ENCODE peak calls at places on chromosomes 11 and 22, in four cellular contexts. E is adrenal gland, B is kidney, U is neural progenitor cell. J is an unnamed sample.

GRCh38 chr11:124762624-124763155 is 600 bp upstream of the ESAM start:
- DNase-seq in B (peak), E (no peak), U (peak), J (no peak)

GRCh38 chr11:74773481-74773880 is 24.8 kb downstream of the RNF169 start:
- DNase-seq in E (no peak), B (no peak), U (no peak), J (no peak)

GRCh38 chr11:119389611-119390254 is 8.2 kb upstream of the USP2 start:
- DNase-seq in U (peak), B (no peak), E (no peak), J (peak)

GRCh38 chr11:90434858-90435257 is 212.0 kb upstream of the CHORDC1 start:
- DNase-seq in U (peak), B (no peak), E (no peak), J (peak)

GRCh38 chr11:94549166-94549565 is 5.4 kb downstream of the FUT4 start:
- DNase-seq in U (no peak), E (no peak), B (no peak), J (no peak)

GRCh38 chr22:36079041-36079440 is 50.4 kb upstream of the RBFOX2 start:
- DNase-seq in E (no peak), B (no peak), U (no peak), J (no peak)

GRCh38 chr11:33257897-33258630 is 883 bp downstream of the HIPK3 start:
- DNase-seq in U (peak), E (peak), B (peak), J (peak)

GRCh38 chr22:40196628-40197027 is 18.9 kb downstream of the TNRC6B start:
- DNase-seq in E (peak), U (no peak), B (no peak), J (no peak)

GRCh38 chr22:24310969-24311368 is 40.3 kb downstream of the SPECC1L start:
- DNase-seq in B (no peak), U (no peak), E (no peak), J (no peak)

GRCh38 chr11:21484039-21484438 is 708.8 kb upstream of the ANO5 start:
- DNase-seq in B (no peak), E (no peak), U (no peak), J (no peak)

GRCh38 chr22:42939941-42940653 is 74.9 kb downstream of the PACSIN2 start:
- DNase-seq in U (no peak), B (peak), E (peak), J (peak)

GRCh38 chr11:94708642-94709041 is 59.5 kb upstream of the AMOTL1 start:
- DNase-seq in U (no peak), E (no peak), B (no peak), J (no peak)

GRCh38 chr11:94325681-94326080 is 21.3 kb downstream of the IZUMO1R start:
- DNase-seq in E (no peak), B (no peak), U (peak), J (no peak)

GRCh38 chr22:45335021-45335818 is 25.5 kb downstream of the FAM118A start:
- DNase-seq in U (peak), B (no peak), E (peak), J (no peak)

GRCh38 chr11:69640260-69640994 is 529 bp upstream of the CCND1 start:
- DNase-seq in E (peak), U (peak), B (peak), J (no peak)

GRCh38 chr11:15111215-15111614 is 3.5 kb upstream of the INSC start:
- DNase-seq in E (no peak), U (no peak), B (no peak), J (no peak)

GRCh38 chr11:47269829-47270305 is at the start of gene MADD:
- DNase-seq in B (peak), U (peak), E (peak), J (peak)

GRCh38 chr11:47267858-47268257 is 2.1 kb upstream of the MADD start:
- DNase-seq in B (no peak), U (no peak), E (no peak), J (no peak)

GRCh38 chr11:47268448-47269001 is 1.4 kb upstream of the MADD start:
- DNase-seq in B (peak), U (no peak), E (no peak), J (no peak)

GRCh38 chr11:47270331-47271271 is 668 bp downstream of the MADD start:
- DNase-seq in U (no peak), E (peak), B (no peak), J (peak)

DNA sequence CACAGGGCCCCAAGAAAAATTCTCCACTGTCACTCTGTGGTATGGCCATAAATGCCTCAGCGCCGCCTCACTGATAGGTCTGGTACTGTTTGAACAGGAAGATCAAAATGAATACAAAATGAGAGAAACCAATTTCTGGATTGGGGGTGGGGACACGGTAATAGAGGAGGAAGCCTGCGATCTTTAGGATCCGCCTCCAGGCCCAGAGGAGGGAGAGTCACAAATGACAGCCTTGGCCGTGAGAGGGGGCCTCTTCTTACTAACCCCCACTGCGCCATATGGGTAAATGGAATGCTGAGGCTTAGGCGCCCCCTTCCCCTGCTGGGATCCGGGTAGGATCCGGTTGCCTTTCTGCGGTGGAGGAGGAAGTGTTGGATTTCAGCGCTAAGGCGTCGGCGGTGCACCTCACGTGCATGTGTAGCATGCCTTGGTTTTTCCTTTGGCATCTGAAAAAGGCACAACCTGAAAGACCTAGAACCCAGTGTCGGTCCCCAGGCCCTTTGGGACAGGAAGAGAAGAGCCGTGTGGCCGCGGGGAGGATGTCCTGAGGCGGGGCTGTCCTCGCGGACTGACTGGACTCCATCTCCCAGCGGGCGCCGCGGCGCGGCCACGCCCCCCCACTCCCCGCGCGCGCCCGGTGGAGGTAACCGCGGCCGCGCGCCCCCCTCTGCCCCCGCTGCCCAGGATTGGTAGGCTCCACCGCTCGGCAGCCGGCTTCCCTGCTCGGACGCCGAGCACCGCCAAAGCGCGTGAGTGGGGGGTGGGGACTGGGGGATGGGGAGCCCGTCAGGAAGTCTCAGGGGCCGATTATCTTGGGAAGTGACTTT is 718 bp upstream of the MADD start:
- DNase-seq in B (peak), U (peak), E (peak), J (peak)
- H3K27ac ChIP-seq in B (peak), U (peak), E (peak), J (peak)

DNA sequence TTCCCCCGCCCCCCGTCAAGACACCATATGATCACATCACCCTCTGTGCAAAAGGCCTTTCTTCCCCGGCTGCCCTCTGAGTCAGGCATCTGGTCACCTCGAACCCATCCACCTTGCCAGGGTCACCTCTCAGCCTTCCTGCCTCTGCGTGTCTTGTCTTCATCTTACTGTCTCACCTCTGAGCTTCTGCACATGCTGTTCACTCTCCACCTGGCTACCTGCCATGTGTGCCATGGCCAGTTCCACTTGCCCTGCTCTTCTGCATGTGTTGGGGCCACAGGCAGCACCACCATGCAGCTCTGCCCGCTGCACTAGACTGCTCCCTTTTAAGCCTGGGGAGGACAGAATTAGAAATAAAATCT is 9.8 kb downstream of the ZNF74 start:
- DNase-seq in B (no peak), E (no peak), U (no peak), J (no peak)
- TF ChIP-seq CTCF in B (no peak), E (no peak), U (no peak), J (no peak)

GRCh38 chr22:19224985-19225384 is 46.4 kb upstream of the SLC25A1 start:
- DNase-seq in E (no peak), B (no peak), U (no peak), J (no peak)

GRCh38 chr22:19226428-19226827 is 47.9 kb upstream of the SLC25A1 start:
- DNase-seq in B (no peak), E (no peak), U (no peak), J (no peak)

GRCh38 chr22:19223617-19224016 is 45.1 kb upstream of the SLC25A1 start:
- DNase-seq in E (no peak), B (no peak), U (no peak), J (no peak)

GRCh38 chr22:19224557-19224956 is 46.0 kb upstream of the SLC25A1 start:
- DNase-seq in B (no peak), U (no peak), E (no peak), J (no peak)

GRCh38 chr22:19225560-19225959 is 47.0 kb upstream of the SLC25A1 start:
- DNase-seq in B (no peak), U (no peak), E (no peak), J (no peak)
- H3K4me3 ChIP-seq in B (no peak), U (no peak), E (no peak), J (no peak)

GRCh38 chr11:794766-795637 is 3.1 kb downstream of the SLC25A22 start:
- DNase-seq in E (no peak), U (no peak), B (no peak), J (peak)
- H3K27ac ChIP-seq in E (no peak), U (no peak), B (no peak), J (peak)

DNA sequence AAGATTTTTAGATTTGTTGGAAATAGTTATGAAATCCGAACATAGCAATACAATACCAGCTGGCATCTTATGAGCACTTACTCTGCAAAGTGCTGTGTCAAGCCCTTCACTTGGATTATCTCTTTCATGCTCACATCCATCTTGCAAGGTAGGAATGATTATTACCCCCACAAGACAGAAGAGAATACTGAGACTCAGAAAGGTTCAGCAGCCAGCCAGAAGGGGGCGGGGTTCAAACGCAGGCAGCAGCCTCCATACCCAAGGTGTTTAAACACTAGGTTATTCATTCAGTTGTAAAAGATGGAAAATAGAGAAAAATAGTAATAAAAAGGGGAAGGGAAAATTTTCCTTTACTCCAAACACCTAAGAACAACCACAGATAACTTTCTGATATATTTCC is 158.5 kb downstream of the CCDC34 start:
- DNase-seq in B (no peak), E (no peak), U (no peak), J (peak)
- TF ChIP-seq CTCF in B (peak), E (no peak), U (peak), J (peak)

DNA sequence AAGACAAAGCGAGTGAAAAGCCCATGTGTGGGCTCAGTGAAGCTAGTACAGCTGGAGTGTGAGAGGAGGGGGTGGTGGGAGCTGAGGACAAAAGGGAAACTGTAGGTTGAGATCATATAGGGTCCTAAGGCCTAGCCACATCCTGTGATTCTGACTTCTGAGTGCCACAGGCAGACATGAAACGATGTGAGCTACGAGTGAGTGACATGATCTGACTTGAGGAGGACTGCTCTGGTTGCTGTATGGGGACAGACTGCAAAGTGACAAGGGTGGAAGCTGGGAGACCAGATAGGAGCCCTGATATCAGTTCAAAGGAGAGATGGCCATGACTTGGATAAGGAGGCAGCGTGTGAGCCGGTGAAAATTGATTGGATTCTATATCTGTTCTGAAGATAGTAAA is 85.4 kb downstream of the MICAL2 start:
- DNase-seq in U (no peak), B (no peak), E (no peak), J (no peak)
- H3K4me3 ChIP-seq in U (no peak), B (no peak), E (no peak), J (no peak)

GRCh38 chr11:59222464-59223065 is 9.8 kb upstream of the MPEG1 start:
- DNase-seq in E (no peak), U (no peak), B (no peak), J (no peak)
- H3K27ac ChIP-seq in E (no peak), U (no peak), B (no peak), J (peak)

GRCh38 chr11:55357560-55358184 is 10.1 kb upstream of the OR4A15 start:
- DNase-seq in E (no peak), U (no peak), B (no peak), J (no peak)
- TF ChIP-seq CTCF in E (no peak), U (no peak), B (no peak), J (no peak)